ENCODE peak calls at places on chromosomes 13 and 19, in five cellular contexts. N, R, B, A and O are unnamed samples.

GRCh38 chr13:50677687-50678463 is 165.6 kb downstream of the DLEU7 start:
- DNase-seq in N (no peak), R (no peak), B (no peak), A (no peak), O (no peak)

GRCh38 chr19:18487576-18488402 is 34.1 kb downstream of the ELL start:
- DNase-seq in N (no peak), R (no peak), B (no peak), A (no peak), O (no peak)

GRCh38 chr19:35619290-35619923 is 6.9 kb downstream of the HAUS5 start:
- DNase-seq in N (no peak), R (no peak), B (no peak), A (no peak), O (no peak)

GRCh38 chr19:34490141-34490766 is 8.7 kb downstream of the WTIP start:
- DNase-seq in N (no peak), R (no peak), B (no peak), A (no peak), O (no peak)

GRCh38 chr13:24741016-24741662 is 22.8 kb upstream of the RNF17 start:
- DNase-seq in N (no peak), R (no peak), B (no peak), A (no peak), O (no peak)

GRCh38 chr19:4597975-4598671 is 38.6 kb upstream of the SEMA6B start:
- DNase-seq in N (peak; percentile 93), R (no peak), B (peak; percentile 67), A (no peak), O (peak; percentile 13)

GRCh38 chr13:36030670-36031331 is 100.4 kb downstream of the DCLK1 start:
- DNase-seq in N (peak; percentile 3), R (no peak), B (no peak), A (no peak), O (no peak)

GRCh38 chr13:110509971-110510786 is 51.3 kb downstream of the RAB20 start:
- DNase-seq in N (no peak), R (no peak), B (no peak), A (no peak), O (no peak)

GRCh38 chr13:79393564-79394249 is 12.3 kb downstream of the RBM26 start:
- DNase-seq in N (no peak), R (no peak), B (peak; percentile 59), A (no peak), O (no peak)

GRCh38 chr19:40217027-40217810 is 965 bp downstream of the TTC9B start:
- DNase-seq in N (peak; percentile 41), R (peak; percentile 74), B (no peak), A (no peak), O (no peak)

GRCh38 chr19:42362891-42363440 is 27.1 kb downstream of the CNFN start:
- DNase-seq in N (peak; percentile 14), R (no peak), B (no peak), A (no peak), O (no peak)

GRCh38 chr13:73230714-73231113 is 171.9 kb downstream of the KLF5 start:
- DNase-seq in N (no peak), R (no peak), B (peak; percentile 31), A (no peak), O (no peak)